ENCODE peak calls at places on chromosomes 2 and 18, in seven cellular contexts. C is NCI-H524; N is T-helper 1 cell; D is esophagus squamous epithelium; M is adipocyte; X is stimulated activated effector memory CD8-positive, alpha-beta T cell treated with anti-CD3 and anti-CD28 coated beads, Interleukin-12 subunit alpha, Interleukin-12 subunit beta, amount 100 ng/mL, for 72 hours; A is BJ. Y is an unnamed sample.

GRCh38 chr2:116416988-116417387 is 1397.5 kb upstream of the DDX18 start:
- DNase-seq in M (no peak), N (no peak), C (no peak), D (no peak), X (no peak), A (no peak), Y (no peak)

GRCh38 chr2:24121469-24121868 is 1.7 kb downstream of the PFN4 start:
- DNase-seq in N (no peak), D (no peak), M (peak), X (no peak), A (no peak), C (no peak), Y (peak)

GRCh38 chr18:10442551-10442971 is 11.9 kb upstream of the APCDD1 start:
- DNase-seq in M (no peak), A (no peak), D (no peak), C (no peak), N (no peak), X (no peak), Y (no peak)

GRCh38 chr2:64105676-64106461 is 38.4 kb downstream of the PELI1 start:
- DNase-seq in C (no peak), X (no peak), N (no peak), D (no peak), A (no peak), M (no peak), Y (no peak)

GRCh38 chr2:188176626-188177025 is 115.0 kb upstream of the GULP1 start:
- DNase-seq in N (no peak), X (no peak), M (no peak), C (no peak), D (no peak), A (no peak), Y (no peak)

GRCh38 chr2:69554981-69555380 is 88.6 kb downstream of the AAK1 start:
- DNase-seq in X (no peak), A (no peak), D (no peak), M (no peak), C (no peak), N (no peak), Y (no peak)

GRCh38 chr2:1974391-1974790 is 230.1 kb upstream of the PXDN start:
- DNase-seq in X (no peak), N (no peak), C (no peak), M (no peak), D (no peak), A (peak), Y (no peak)

GRCh38 chr18:30175061-30175574 is 867.4 kb downstream of the DSC3 start:
- DNase-seq in A (no peak), X (no peak), D (no peak), N (peak), M (no peak), C (no peak), Y (no peak)

GRCh38 chr18:3525870-3526420 is 76.0 kb downstream of the TGIF1 start:
- DNase-seq in D (no peak), M (no peak), N (peak), C (peak), X (peak), A (no peak), Y (no peak)

GRCh38 chr2:240358821-240359342 is 76.6 kb upstream of the GPC1 start:
- DNase-seq in X (no peak), A (no peak), N (no peak), C (no peak), M (no peak), D (no peak), Y (no peak)

GRCh38 chr2:152609174-152609573 is 108.1 kb downstream of the PRPF40A start:
- DNase-seq in A (no peak), C (no peak), X (no peak), M (peak), D (no peak), N (no peak), Y (no peak)

GRCh38 chr2:23624378-23624777 is 239.4 kb downstream of the KLHL29 start:
- DNase-seq in N (no peak), X (no peak), C (no peak), M (no peak), D (no peak), A (no peak), Y (no peak)

GRCh38 chr2:228056706-228057105 is 124.8 kb downstream of the SPHKAP start:
- DNase-seq in M (no peak), D (no peak), A (no peak), C (no peak), X (no peak), N (no peak), Y (no peak)

GRCh38 chr2:219125225-219125885 is 35.3 kb downstream of the NHEJ1 start:
- DNase-seq in X (no peak), A (peak), D (no peak), C (no peak), N (no peak), M (peak), Y (no peak)

GRCh38 chr2:155708052-155708451 is 624.5 kb downstream of the NR4A2 start:
- DNase-seq in D (no peak), X (no peak), A (no peak), M (no peak), N (no peak), C (peak), Y (no peak)

GRCh38 chr18:48782381-48782841 is 168.4 kb downstream of the SMAD7 start:
- DNase-seq in N (no peak), D (no peak), M (peak), X (no peak), A (no peak), C (no peak), Y (no peak)

GRCh38 chr2:24577481-24577880 is 86.4 kb downstream of the NCOA1 start:
- DNase-seq in C (no peak), N (no peak), A (no peak), D (no peak), M (no peak), X (no peak), Y (no peak)

GRCh38 chr2:31216734-31217133 is 581 bp downstream of the CAPN14 start:
- DNase-seq in N (no peak), D (no peak), M (no peak), C (no peak), X (no peak), A (no peak), Y (no peak)

GRCh38 chr2:217085543-217085942 is 225.7 kb upstream of the TNP1 start:
- DNase-seq in D (no peak), C (no peak), A (no peak), X (no peak), N (no peak), M (no peak), Y (no peak)

GRCh38 chr2:127623388-127624320 is 22.3 kb upstream of the GPR17 start:
- DNase-seq in D (no peak), N (no peak), C (no peak), X (no peak), A (no peak), M (peak), Y (no peak)

GRCh38 chr2:198040820-198041219 is 236.4 kb downstream of the PLCL1 start:
- DNase-seq in M (no peak), D (no peak), C (no peak), A (no peak), X (no peak), N (no peak), Y (no peak)

GRCh38 chr2:26838121-26838906 is 9.6 kb upstream of the DPYSL5 start:
- DNase-seq in D (no peak), M (peak), X (no peak), A (no peak), N (no peak), C (no peak), Y (no peak)

GRCh38 chr2:152504618-152505017 is 169.6 kb downstream of the FMNL2 start:
- DNase-seq in C (no peak), D (no peak), X (no peak), N (no peak), A (no peak), M (no peak), Y (no peak)

GRCh38 chr2:55511508-55512124 is 7.9 kb upstream of the CFAP36 start:
- DNase-seq in N (no peak), X (no peak), C (peak), D (no peak), A (no peak), M (peak), Y (peak)

GRCh38 chr2:11097038-11097720 is 58.1 kb upstream of the SLC66A3 start:
- DNase-seq in X (no peak), M (peak), A (peak), C (no peak), N (no peak), D (no peak), Y (no peak)

GRCh38 chr18:49002045-49002444 is 51.3 kb upstream of the SMAD7 start:
- DNase-seq in C (no peak), A (no peak), M (no peak), D (no peak), N (no peak), X (no peak), Y (no peak)

GRCh38 chr2:10226032-10226724 is 76.5 kb upstream of the HPCAL1 start:
- DNase-seq in C (no peak), N (peak), X (no peak), M (no peak), D (no peak), A (no peak), Y (no peak)

GRCh38 chr18:58831610-58832009 is 33.1 kb upstream of the ZNF532 start:
- DNase-seq in C (no peak), A (no peak), N (no peak), M (peak), X (no peak), D (no peak), Y (no peak)

GRCh38 chr2:69205076-69205475 is 182.0 kb downstream of the GFPT1 start:
- DNase-seq in A (no peak), X (no peak), M (no peak), N (no peak), C (no peak), D (no peak), Y (no peak)

GRCh38 chr2:84847326-84848050 is 33.4 kb downstream of the TRABD2A start:
- DNase-seq in X (no peak), M (no peak), N (no peak), A (no peak), D (no peak), C (no peak), Y (no peak)

GRCh38 chr2:164178835-164179470 is 442.3 kb downstream of the GRB14 start:
- DNase-seq in X (no peak), C (no peak), A (no peak), D (no peak), N (no peak), M (peak), Y (no peak)

GRCh38 chr2:175745911-175746310 is 256.2 kb downstream of the LNPK start:
- DNase-seq in A (no peak), N (no peak), C (no peak), X (no peak), D (no peak), M (no peak), Y (no peak)

GRCh38 chr2:45029215-45029614 is 20.0 kb upstream of the SIX2 start:
- DNase-seq in D (no peak), X (no peak), M (no peak), A (no peak), N (no peak), C (peak), Y (no peak)

GRCh38 chr2:107259411-107260195 is 373.6 kb upstream of the ST6GAL2 start:
- DNase-seq in D (no peak), M (no peak), X (no peak), N (no peak), A (no peak), C (peak), Y (no peak)

GRCh38 chr2:43634604-43635306 is 2.3 kb upstream of the PLEKHH2 start:
- DNase-seq in C (no peak), M (peak), A (peak), D (no peak), N (no peak), X (no peak), Y (no peak)